ENCODE peak calls at places on chromosomes 12 and 14, in five cellular contexts. R is dermis blood vessel endothelial cell, C is activated gamma-delta T cell treated with Interleukin-2 at 50 U/mL for 16 hours, K is dermis microvascular lymphatic vessel endothelial cell, J is aorta. Q is an unnamed sample.

GRCh38 chr12:15763336-15763735 is 25.9 kb downstream of the EPS8 start:
- DNase-seq in C (no peak), J (no peak), R (no peak), K (no peak), Q (no peak)

GRCh38 chr14:61566537-61567225 is 128.6 kb upstream of the HIF1A start:
- DNase-seq in R (peak; percentile 52), K (peak; percentile 58), C (no peak), J (no peak), Q (no peak)

GRCh38 chr14:92542766-92543554 is 29.4 kb downstream of the RIN3 start:
- DNase-seq in C (no peak), J (no peak), K (no peak), R (no peak), Q (no peak)

GRCh38 chr12:27807063-27807703 is 27.1 kb upstream of the MANSC4 start:
- DNase-seq in K (no peak), R (no peak), J (no peak), C (peak; percentile 25), Q (peak; percentile 29)

GRCh38 chr12:97093187-97093683 is 186.2 kb downstream of the NEDD1 start:
- DNase-seq in J (no peak), R (no peak), C (no peak), K (no peak), Q (no peak)

GRCh38 chr12:53120685-53121525 is 17.6 kb downstream of the SOAT2 start:
- DNase-seq in J (no peak), R (no peak), C (no peak), K (no peak), Q (no peak)

GRCh38 chr12:10540776-10541205 is 35.1 kb downstream of the EIF2S3B start:
- DNase-seq in J (no peak), C (no peak), R (no peak), K (peak; percentile 0), Q (no peak)

GRCh38 chr14:104423715-104424405 is 155.7 kb upstream of the C14orf180 start:
- DNase-seq in J (peak; percentile 58), C (no peak), K (no peak), R (no peak), Q (no peak)

GRCh38 chr14:40674503-40674902 is 932.2 kb upstream of the LRFN5 start:
- DNase-seq in J (no peak), R (no peak), C (no peak), K (no peak), Q (no peak)

GRCh38 chr14:105854600-105855245 is 328.3 kb downstream of the TMEM121 start:
- DNase-seq in J (no peak), K (no peak), C (no peak), R (no peak), Q (peak; percentile 38)

GRCh38 chr12:111219440-111219839 is 149.5 kb downstream of the PHETA1 start:
- DNase-seq in C (no peak), K (no peak), R (no peak), J (no peak), Q (no peak)

GRCh38 chr14:84750763-84751554 is 779.0 kb upstream of the FLRT2 start:
- DNase-seq in K (peak; percentile 3), J (no peak), R (peak; percentile 7), C (no peak), Q (no peak)

GRCh38 chr12:6570264-6570887 is 2.3 kb upstream of the NOP2 start:
- DNase-seq in R (peak; percentile 54), K (peak; percentile 54), C (peak; percentile 26), J (peak; percentile 81), Q (no peak)

GRCh38 chr14:99215277-99215676 is 56.7 kb downstream of the BCL11B start:
- DNase-seq in R (no peak), J (peak; percentile 59), K (no peak), C (no peak), Q (no peak)

GRCh38 chr14:61620130-61620946 is 75.0 kb upstream of the HIF1A start:
- DNase-seq in C (no peak), R (peak; percentile 71), J (no peak), K (peak; percentile 50), Q (no peak)

GRCh38 chr14:104658325-104658712 is 31.1 kb upstream of the INF2 start:
- DNase-seq in J (peak; percentile 62), K (no peak), C (no peak), R (no peak), Q (no peak)

GRCh38 chr12:69440016-69440415 is 30.2 kb upstream of the FRS2 start:
- DNase-seq in K (no peak), C (no peak), J (no peak), R (no peak), Q (no peak)

GRCh38 chr12:8913702-8914032 is 642 bp upstream of the PHC1 start:
- DNase-seq in C (no peak), J (no peak), K (no peak), R (peak; percentile 7), Q (no peak)

GRCh38 chr14:52060080-52060479 is 8.8 kb downstream of the NID2 start:
- DNase-seq in K (no peak), R (no peak), J (no peak), C (no peak), Q (no peak)

GRCh38 chr12:52346596-52346995 is 20.7 kb downstream of the KRT85 start:
- DNase-seq in C (no peak), K (no peak), R (no peak), J (peak; percentile 33), Q (no peak)

GRCh38 chr12:110762891-110763290 is 20.2 kb upstream of the PPP1CC start:
- DNase-seq in C (no peak), J (peak; percentile 28), K (no peak), R (no peak), Q (no peak)

GRCh38 chr12:31931796-31932715 is 27.2 kb upstream of the RESF1 start:
- DNase-seq in C (peak; percentile 11), R (no peak), K (no peak), J (no peak), Q (peak; percentile 3)

GRCh38 chr14:48937796-48938195 is 648.4 kb downstream of the RPS29 start:
- DNase-seq in C (no peak), R (no peak), K (no peak), J (no peak), Q (no peak)

GRCh38 chr14:95480109-95480886 is 36.2 kb downstream of the SYNE3 start:
- DNase-seq in C (peak; percentile 40), R (no peak), J (peak; percentile 84), K (peak; percentile 77), Q (peak; percentile 54)

GRCh38 chr14:49692895-49693737 is at the start of gene KLHDC1:
- DNase-seq in K (peak; percentile 85), C (peak; percentile 74), R (peak; percentile 84), J (peak; percentile 95), Q (peak; percentile 81)

GRCh38 chr12:12503384-12504078 is 59.1 kb downstream of the DUSP16 start:
- DNase-seq in J (no peak), R (no peak), K (no peak), C (no peak), Q (peak; percentile 49)

GRCh38 chr12:59121466-59121865 is 201.2 kb upstream of the LRIG3 start:
- DNase-seq in C (no peak), R (no peak), K (no peak), J (no peak), Q (no peak)

GRCh38 chr14:34243001-34243400 is 219.0 kb downstream of the SPTSSA start:
- DNase-seq in J (no peak), K (no peak), C (no peak), R (no peak), Q (no peak)